ENCODE peak calls at places on chromosome 15, in six cellular contexts. H is NCI-H748 treated with DMSO at 0.1 percent for 48 hours, U is astrocyte, T is choroid plexus epithelial cell, J is small intestine, F is mucosa of gallbladder. W is an unnamed sample.

GRCh38 chr15:58521293-58521991 is 89.7 kb downstream of the LIPC start:
- DNase-seq in H (no peak), U (peak), T (peak), F (peak), J (no peak), W (no peak)

GRCh38 chr15:73530649-73531048 is 87.7 kb downstream of the REC114 start:
- DNase-seq in J (no peak), T (peak), F (no peak), U (peak), H (no peak), W (no peak)

GRCh38 chr15:55774113-55774970 is 31.4 kb upstream of the PRTG start:
- DNase-seq in U (no peak), H (no peak), T (peak), F (no peak), J (peak), W (no peak)

GRCh38 chr15:62835762-62836161 is 206.8 kb upstream of the TPM1 start:
- DNase-seq in F (no peak), U (no peak), J (no peak), H (no peak), T (no peak), W (no peak)

GRCh38 chr15:90234519-90234988 is 545 bp downstream of the GDPGP1 start:
- DNase-seq in J (peak), F (no peak), T (peak), H (no peak), U (peak), W (no peak)

GRCh38 chr15:52441846-52442245 is 86.8 kb downstream of the MYO5A start:
- DNase-seq in T (peak), J (no peak), U (peak), F (no peak), H (no peak), W (no peak)

GRCh38 chr15:58182460-58183163 is 44.4 kb downstream of the AQP9 start:
- DNase-seq in J (peak), F (peak), T (peak), H (no peak), U (peak), W (no peak)

GRCh38 chr15:101308604-101309435 is 13.8 kb upstream of the SNRPA1 start:
- DNase-seq in F (no peak), H (no peak), T (no peak), U (no peak), J (no peak), W (no peak)

GRCh38 chr15:64710664-64711441 is 64.5 kb downstream of the RBPMS2 start:
- DNase-seq in T (no peak), H (no peak), U (no peak), J (no peak), F (no peak), W (no peak)

GRCh38 chr15:101698314-101698713 is 26.0 kb downstream of the TARS3 start:
- DNase-seq in J (no peak), T (no peak), F (no peak), H (no peak), U (no peak), W (no peak)

GRCh38 chr15:65060641-65061397 is 7.0 kb downstream of the RASL12 start:
- DNase-seq in U (no peak), F (no peak), J (no peak), T (no peak), H (no peak), W (no peak)

GRCh38 chr15:45319472-45320214 is 58.7 kb downstream of the GATM start:
- DNase-seq in U (no peak), J (no peak), H (no peak), F (no peak), T (no peak), W (no peak)

GRCh38 chr15:65738649-65739048 is 53.4 kb downstream of the DENND4A start:
- DNase-seq in F (no peak), J (peak), U (no peak), T (peak), H (no peak), W (no peak)

GRCh38 chr15:63476229-63476632 is 28.2 kb upstream of the USP3 start:
- DNase-seq in F (peak), T (peak), U (peak), J (peak), H (no peak), W (no peak)

GRCh38 chr15:80480909-80481308 is 76.7 kb downstream of the ARNT2 start:
- DNase-seq in T (peak), H (no peak), F (peak), U (peak), J (no peak), W (no peak)

GRCh38 chr15:27179789-27180188 is 208.8 kb downstream of the GABRG3 start:
- DNase-seq in U (no peak), H (no peak), T (no peak), J (no peak), F (no peak), W (peak)